ENCODE peak calls at places on chromosomes 16 and 17, in six cellular contexts. D is effector memory CD4-positive, alpha-beta T cell; G is endodermal cell; L is heart left ventricle; A is thoracic aorta; Q is neural progenitor cell. U is an unnamed sample.

GRCh38 chr17:75131278-75132017 is at the start of gene NT5C:
- DNase-seq in L (peak; percentile 90), D (peak; percentile 51), Q (peak; percentile 93), A (peak; percentile 33), G (peak; percentile 97), U (no peak)

GRCh38 chr17:78143214-78144145 is 2.7 kb upstream of the C17orf99 start:
- DNase-seq in Q (no peak), D (no peak), A (no peak), L (no peak), G (peak; percentile 51), U (no peak)

GRCh38 chr17:79936661-79937434 is 97.6 kb upstream of the CBX4 start:
- DNase-seq in D (no peak), L (no peak), A (no peak), G (no peak), Q (no peak), U (no peak)

GRCh38 chr17:50266384-50267073 is 7.7 kb upstream of the TMEM92 start:
- DNase-seq in A (no peak), D (no peak), G (peak; percentile 67), Q (no peak), L (peak; percentile 58), U (no peak)

GRCh38 chr17:78817123-78817522 is 23.5 kb downstream of the USP36 start:
- DNase-seq in G (no peak), Q (no peak), D (peak; percentile 68), A (no peak), L (no peak), U (no peak)

GRCh38 chr16:76541062-76541461 is 263.9 kb downstream of the CNTNAP4 start:
- DNase-seq in D (no peak), G (no peak), Q (no peak), L (no peak), A (no peak), U (no peak)

GRCh38 chr17:9239260-9239820 is 218.0 kb downstream of the NTN1 start:
- DNase-seq in A (no peak), L (peak; percentile 47), D (no peak), G (peak; percentile 82), Q (no peak), U (no peak)

GRCh38 chr17:47280072-47280811 is 26.6 kb downstream of the ITGB3 start:
- DNase-seq in G (peak; percentile 62), Q (no peak), A (no peak), D (no peak), L (no peak), U (no peak)

GRCh38 chr16:11354733-11355574 is 9.7 kb downstream of the RMI2 start:
- DNase-seq in D (peak; percentile 36), Q (no peak), A (no peak), G (no peak), L (no peak), U (no peak)

GRCh38 chr17:4607773-4608187 is 23.5 kb downstream of the SMTNL2 start:
- DNase-seq in A (no peak), L (peak; percentile 91), G (peak; percentile 70), Q (no peak), D (no peak), U (no peak)

GRCh38 chr17:71071837-71072236 is 902.5 kb downstream of the KCNJ2 start:
- DNase-seq in G (no peak), D (no peak), L (no peak), A (no peak), Q (no peak), U (no peak)

GRCh38 chr17:2025622-2026309 is 632 bp upstream of the RTN4RL1 start:
- DNase-seq in A (no peak), D (no peak), G (peak; percentile 92), L (peak; percentile 85), Q (peak; percentile 74), U (no peak)

GRCh38 chr17:36643086-36643685 is 41.8 kb downstream of the MRM1 start:
- DNase-seq in G (no peak), Q (no peak), L (no peak), D (no peak), A (no peak), U (no peak)

GRCh38 chr17:62823111-62823895 is 15.2 kb upstream of the MARCHF10 start:
- DNase-seq in Q (no peak), G (peak; percentile 12), L (no peak), A (no peak), D (no peak), U (peak; percentile 60)

GRCh38 chr16:1175566-1176279 is 22.8 kb downstream of the CACNA1H start:
- DNase-seq in A (no peak), D (no peak), Q (no peak), L (no peak), G (no peak), U (no peak)

GRCh38 chr16:75105306-75106061 is 11.1 kb downstream of the LDHD start:
- DNase-seq in L (peak; percentile 82), G (peak; percentile 44), A (no peak), D (no peak), Q (no peak), U (no peak)

GRCh38 chr17:2087597-2088211 is 32.8 kb downstream of the HIC1 start:
- DNase-seq in Q (no peak), G (no peak), D (peak; percentile 21), L (peak; percentile 68), A (no peak), U (no peak)

GRCh38 chr17:44775838-44776621 is 17.2 kb downstream of the ADAM11 start:
- DNase-seq in Q (no peak), A (no peak), D (no peak), L (no peak), G (no peak), U (no peak)

GRCh38 chr16:11296351-11296705 is 15.2 kb upstream of the PRM1 start:
- DNase-seq in D (no peak), L (no peak), A (no peak), Q (no peak), G (no peak), U (no peak)

GRCh38 chr16:10525214-10525825 is 55.1 kb downstream of the EMP2 start:
- DNase-seq in D (no peak), G (no peak), Q (no peak), L (no peak), A (no peak), U (no peak)

GRCh38 chr16:17564856-17565255 is 94.1 kb upstream of the XYLT1 start:
- DNase-seq in A (no peak), Q (no peak), G (no peak), L (no peak), D (no peak), U (no peak)

GRCh38 chr16:12539185-12539929 is 264.3 kb downstream of the CPPED1 start:
- DNase-seq in A (no peak), G (no peak), D (no peak), Q (no peak), L (no peak), U (no peak)

GRCh38 chr17:12667299-12667958 is 1.7 kb downstream of the MYOCD start:
- DNase-seq in L (peak; percentile 34), A (no peak), D (no peak), Q (peak; percentile 85), G (peak; percentile 88), U (no peak)

GRCh38 chr17:83191388-83192160 is 112.2 kb downstream of the METRNL start:
- DNase-seq in D (no peak), A (no peak), Q (no peak), L (no peak), G (no peak), U (no peak)

GRCh38 chr17:49214665-49215360 is 4.3 kb downstream of the ABI3 start:
- DNase-seq in L (no peak), Q (no peak), A (no peak), G (no peak), D (no peak), U (no peak)

GRCh38 chr16:88973007-88973410 is 4.0 kb downstream of the CBFA2T3 start:
- DNase-seq in A (no peak), L (no peak), G (peak; percentile 75), Q (peak; percentile 52), D (no peak), U (no peak)
- H3K4me1 ChIP-seq in A (no peaks in the 10 kb centered on the region), L (no peaks in the 10 kb centered on the region), G (no peaks in the 10 kb centered on the region), Q (no peaks in the 10 kb centered on the region), D (peaks cover 3% of the 10 kb centered on the region), U (peaks cover 18% of the 10 kb centered on the region)

GRCh38 chr16:66036162-66036561 is 330.3 kb upstream of the CDH5 start:
- DNase-seq in L (peak; percentile 40), D (no peak), Q (no peak), A (no peak), G (no peak), U (no peak)
- H3K4me1 ChIP-seq in L (no peaks in the 10 kb centered on the region), D (no peaks in the 10 kb centered on the region), Q (no peaks in the 10 kb centered on the region), A (peaks cover 32% of the 10 kb centered on the region), G (no peaks in the 10 kb centered on the region), U (peaks cover 23% of the 10 kb centered on the region)

DNA sequence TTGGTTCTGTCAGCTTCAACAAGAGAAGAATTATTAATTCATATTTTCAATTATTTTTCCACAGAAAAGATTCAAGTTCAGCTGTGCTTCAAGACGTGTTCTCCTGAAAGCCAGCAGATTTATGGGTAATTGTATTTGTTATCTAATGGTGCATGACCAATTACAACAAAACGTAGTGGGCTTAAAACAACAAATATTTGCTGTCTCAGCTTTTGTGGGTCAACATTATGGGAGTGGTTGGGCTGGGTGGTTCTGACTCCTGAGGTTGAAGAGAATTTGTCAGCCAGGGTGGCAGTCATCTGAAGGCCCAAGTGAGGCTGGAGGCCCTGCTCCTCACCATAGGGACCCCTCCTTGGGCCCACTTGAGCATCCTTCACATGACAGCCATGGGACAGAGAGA is 24.1 kb upstream of the KREMEN2 start:
- DNase-seq in L (no peak), D (no peak), A (no peak), G (no peak), Q (no peak), U (no peak)
- H3K4me1 ChIP-seq in L (no peaks in the 10 kb centered on the region), D (no peaks in the 10 kb centered on the region), A (no peaks in the 10 kb centered on the region), G (no peaks in the 10 kb centered on the region), Q (no peaks in the 10 kb centered on the region), U (no peaks in the 10 kb centered on the region)

GRCh38 chr16:88650749-88651275 is at the start of gene CYBA:
- DNase-seq in L (peak; percentile 85), Q (peak; percentile 72), D (peak; percentile 77), G (peak; percentile 94), A (no peak), U (peak; percentile 94)
- H3K4me1 ChIP-seq in L (no peaks in the 10 kb centered on the region), Q (peaks cover 10% of the 10 kb centered on the region), D (peaks cover 23% of the 10 kb centered on the region), G (peaks cover 5% of the 10 kb centered on the region), A (peaks cover 15% of the 10 kb centered on the region), U (peaks cover 15% of the 10 kb centered on the region)

DNA sequence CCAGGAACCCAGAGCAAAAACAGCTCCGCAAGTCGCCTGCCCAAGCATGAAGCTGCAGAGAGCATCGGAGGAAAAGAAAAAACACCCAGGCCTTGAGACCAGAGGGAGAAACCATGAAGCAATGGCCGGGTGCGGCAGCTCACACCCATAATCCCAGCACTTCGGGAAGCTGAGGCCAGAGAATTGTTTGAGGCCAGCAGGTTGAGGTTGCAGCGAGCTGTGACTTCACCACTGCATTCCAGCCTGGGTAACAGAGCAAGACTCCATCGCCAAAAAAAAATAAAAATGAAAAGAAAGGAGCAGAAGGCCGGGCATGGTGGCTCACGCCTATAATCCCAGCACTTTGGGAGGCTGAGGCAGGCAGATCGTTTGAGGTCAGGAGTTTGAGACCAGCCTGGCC is 40.3 kb downstream of the C16orf95 start:
- DNase-seq in G (no peak), A (no peak), D (no peak), Q (no peak), L (no peak), U (no peak)
- H3K4me1 ChIP-seq in G (peaks cover 3% of the 10 kb centered on the region), A (peaks cover 16% of the 10 kb centered on the region), D (no peaks in the 10 kb centered on the region), Q (no peaks in the 10 kb centered on the region), L (no peaks in the 10 kb centered on the region), U (no peaks in the 10 kb centered on the region)